ENCODE peak calls at places on chromosomes 16 and 17, in six cellular contexts. E is cardiac muscle cell; O is heart right ventricle; P is CD8-positive, alpha-beta T cell; U is neural progenitor cell; W is fibroblast of pulmonary artery. Y is an unnamed sample.

GRCh38 chr17:16950488-16950887 is 21.4 kb downstream of the TNFRSF13B start:
- DNase-seq in E (no peak), O (no peak), P (no peak), U (no peak), W (no peak), Y (no peak)

GRCh38 chr17:9484789-9485188 is 90.8 kb downstream of the STX8 start:
- DNase-seq in E (no peak), O (no peak), P (no peak), U (no peak), W (peak), Y (no peak)

GRCh38 chr16:75621170-75621477 is 2.0 kb downstream of the ADAT1 start:
- DNase-seq in E (peak), O (no peak), P (no peak), U (peak), W (peak), Y (no peak)

GRCh38 chr17:65856865-65857264 is 295.4 kb upstream of the AXIN2 start:
- DNase-seq in E (no peak), O (no peak), P (no peak), U (no peak), W (peak), Y (no peak)

GRCh38 chr17:27751622-27752490 is 48.5 kb downstream of the NOS2 start:
- DNase-seq in E (no peak), O (no peak), P (no peak), U (no peak), W (no peak), Y (no peak)

GRCh38 chr17:19629449-19629848 is 19.1 kb upstream of the ALDH3A2 start:
- DNase-seq in E (no peak), O (no peak), P (no peak), U (no peak), W (no peak), Y (no peak)

GRCh38 chr17:3827124-3827773 is 18.8 kb downstream of the NCBP3 start:
- DNase-seq in E (peak), O (peak), P (peak), U (peak), W (peak), Y (no peak)

GRCh38 chr17:56109811-56110210 is 43.5 kb upstream of the ANKFN1 start:
- DNase-seq in E (no peak), O (no peak), P (no peak), U (no peak), W (no peak), Y (no peak)

GRCh38 chr16:27449434-27450188 is 47.6 kb downstream of the IL21R start:
- DNase-seq in E (no peak), O (no peak), P (peak), U (no peak), W (no peak), Y (no peak)

DNA sequence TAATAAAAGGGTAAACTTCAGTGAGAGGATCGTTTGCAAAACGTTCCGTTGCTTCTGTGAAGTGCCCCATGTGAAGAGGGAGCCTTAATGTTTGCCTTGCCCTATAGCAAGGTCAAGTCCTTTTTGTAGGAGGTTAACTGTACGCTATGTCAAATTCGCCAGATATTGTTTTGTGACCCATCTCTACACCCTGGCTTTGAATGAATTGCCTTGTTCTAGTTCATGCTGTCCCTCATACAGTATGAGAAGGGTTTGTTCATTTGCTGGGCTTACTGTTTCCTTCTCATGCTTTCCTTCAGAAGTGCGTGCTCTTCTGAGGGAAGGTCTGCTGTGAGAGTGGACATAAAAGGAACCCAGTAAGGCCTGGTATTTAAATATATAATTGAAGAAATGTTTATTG is 1.6 kb downstream of the MAP3K3 start:
- DNase-seq in E (no peak), O (no peak), P (no peak), U (no peak), W (no peak), Y (no peak)
- H3K4me3 ChIP-seq in E (peak), O (peak), P (peak), U (peak), W (peak), Y (peak)

GRCh38 chr17:40443988-40444899 is 994 bp downstream of the IGFBP4 start:
- DNase-seq in E (no peak), O (no peak), P (no peak), U (no peak), W (peak), Y (no peak)
- TF ChIP-seq CTCF in E (no peak), O (no peak), P (no peak), U (peak), W (no peak), Y (no peak)

GRCh38 chr17:77405867-77406513 is 265.2 kb downstream of the SEC14L1 start:
- DNase-seq in E (no peak), O (no peak), P (no peak), U (no peak), W (no peak), Y (no peak)
- H3K4me3 ChIP-seq in E (no peak), O (no peak), P (peak), U (no peak), W (no peak), Y (peak)

GRCh38 chr17:61614219-61614618 is 23.2 kb upstream of the NACA2 start:
- DNase-seq in E (no peak), O (no peak), P (no peak), U (no peak), W (no peak), Y (no peak)

GRCh38 chr17:61617261-61617660 is 26.2 kb upstream of the NACA2 start:
- DNase-seq in E (no peak), O (no peak), P (no peak), U (no peak), W (no peak), Y (no peak)

GRCh38 chr17:61605692-61606091 is 14.7 kb upstream of the NACA2 start:
- DNase-seq in E (no peak), O (no peak), P (no peak), U (no peak), W (no peak), Y (no peak)

GRCh38 chr17:61616783-61617182 is 25.8 kb upstream of the NACA2 start:
- DNase-seq in E (no peak), O (no peak), P (no peak), U (no peak), W (no peak), Y (no peak)

DNA sequence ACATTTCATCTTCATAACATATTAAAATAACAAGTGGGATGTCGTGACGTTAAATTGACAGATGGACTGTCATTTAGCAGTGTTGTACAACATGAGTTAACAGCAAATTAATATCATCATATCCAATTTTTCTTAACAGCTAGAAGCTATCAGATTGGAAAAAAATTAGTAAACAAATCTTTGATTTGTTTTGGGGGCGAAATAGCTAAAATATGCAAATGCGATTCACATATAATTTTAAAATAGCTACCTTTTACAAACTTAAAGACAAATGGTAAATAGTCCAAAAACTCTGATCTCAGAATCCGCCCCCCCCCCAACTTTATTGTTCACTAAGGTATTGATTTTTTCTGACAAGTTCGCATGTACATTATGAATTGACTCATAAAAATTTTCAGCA is 20.3 kb upstream of the NACA2 start:
- DNase-seq in E (no peak), O (no peak), P (no peak), U (no peak), W (no peak), Y (no peak)
- TF ChIP-seq CTCF in E (no peak), O (no peak), P (no peak), U (no peak), W (no peak), Y (no peak)

DNA sequence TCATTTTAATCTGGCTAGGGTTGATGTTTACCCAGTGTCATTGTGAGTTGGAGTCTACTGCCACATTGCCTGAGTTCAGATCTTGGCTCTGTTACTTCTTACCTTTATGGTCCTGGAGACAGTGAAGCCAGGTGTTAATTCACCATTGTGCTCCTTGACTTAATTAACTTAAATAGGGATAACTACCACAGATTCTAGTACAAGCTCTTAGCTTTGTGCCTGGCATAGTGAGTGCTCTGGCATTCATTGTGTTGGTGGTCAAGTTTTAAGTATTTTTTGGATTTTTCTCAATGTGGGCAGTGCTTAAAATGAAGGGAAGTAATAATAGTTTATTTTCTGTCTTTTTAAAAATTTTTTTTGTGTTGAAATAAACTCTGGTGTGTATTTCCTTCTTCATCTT is 4.6 kb downstream of the HAPSTR1 start:
- DNase-seq in E (no peak), O (no peak), P (no peak), U (no peak), W (no peak), Y (no peak)
- H3K4me3 ChIP-seq in E (no peak), O (peak), P (peak), U (peak), W (peak), Y (no peak)

GRCh38 chr16:77787452-77787851 is 912 bp upstream of the VAT1L start:
- DNase-seq in E (no peak), O (no peak), P (no peak), U (no peak), W (no peak), Y (no peak)

GRCh38 chr16:77785365-77785764 is 3.0 kb upstream of the VAT1L start:
- DNase-seq in E (no peak), O (no peak), P (no peak), U (no peak), W (no peak), Y (no peak)

GRCh38 chr16:77786448-77786847 is 1.9 kb upstream of the VAT1L start:
- DNase-seq in E (no peak), O (no peak), P (no peak), U (no peak), W (no peak), Y (no peak)

GRCh38 chr16:77782694-77783093 is 5.7 kb upstream of the VAT1L start:
- DNase-seq in E (no peak), O (no peak), P (no peak), U (no peak), W (no peak), Y (no peak)

GRCh38 chr16:77784441-77785356 is 3.7 kb upstream of the VAT1L start:
- DNase-seq in E (no peak), O (no peak), P (no peak), U (no peak), W (no peak), Y (no peak)
- TF ChIP-seq CTCF in E (peak), O (no peak), P (no peak), U (peak), W (peak), Y (peak)

GRCh38 chr16:88387941-88388627 is 5.3 kb downstream of the ZNF469 start:
- DNase-seq in E (no peak), O (no peak), P (no peak), U (peak), W (peak), Y (no peak)

GRCh38 chr16:88385112-88385594 is 2.4 kb downstream of the ZNF469 start:
- DNase-seq in E (no peak), O (no peak), P (no peak), U (no peak), W (no peak), Y (no peak)

GRCh38 chr16:88389191-88389590 is 6.4 kb downstream of the ZNF469 start:
- DNase-seq in E (no peak), O (no peak), P (no peak), U (no peak), W (no peak), Y (no peak)

GRCh38 chr16:88385831-88386815 is 3.4 kb downstream of the ZNF469 start:
- DNase-seq in E (no peak), O (no peak), P (no peak), U (no peak), W (no peak), Y (no peak)

DNA sequence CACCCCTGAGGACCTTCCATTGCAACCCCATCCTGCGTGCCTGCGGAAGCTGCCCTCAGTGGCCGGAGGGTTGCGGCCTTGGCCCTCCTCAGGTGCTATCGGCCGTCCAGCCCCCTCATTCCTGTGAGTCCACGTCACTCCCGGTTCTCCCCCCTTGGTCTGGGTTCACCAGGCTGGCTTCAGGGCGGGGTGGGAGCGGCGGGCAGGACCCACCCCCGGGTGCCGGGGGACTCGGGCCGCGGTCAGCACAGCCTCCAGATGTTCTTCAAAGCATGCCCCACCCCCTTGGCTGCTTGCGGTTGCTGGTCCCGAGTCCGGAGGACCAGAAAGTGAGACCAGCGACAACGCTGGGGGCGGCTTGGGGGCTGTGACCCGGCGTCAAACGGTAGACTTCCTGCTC is 4.4 kb downstream of the ZNF469 start:
- DNase-seq in E (no peak), O (no peak), P (no peak), U (no peak), W (no peak), Y (no peak)
- H3K4me3 ChIP-seq in E (no peak), O (no peak), P (no peak), U (no peak), W (no peak), Y (no peak)